ENCODE peak calls at places on chromosome 17, in six cellular contexts. C, V, I, O, P and T are unnamed samples.

GRCh38 chr17:7237266-7237760 is 1.9 kb downstream of the PHF23 start:
- DNase-seq in I (no peak), C (no peak), O (no peak), V (no peak), P (no peak), T (no peak)

GRCh38 chr17:61255609-61256008 is 144.0 kb upstream of the TBX2 start:
- DNase-seq in V (no peak), I (no peak), C (no peak), O (no peak), P (no peak), T (no peak)

GRCh38 chr17:2084766-2085647 is 30.1 kb downstream of the HIC1 start:
- DNase-seq in I (no peak), C (no peak), O (no peak), V (no peak), P (no peak), T (no peak)

GRCh38 chr17:77502626-77503292 is 362.0 kb downstream of the SEC14L1 start:
- DNase-seq in P (no peak), O (no peak), C (no peak), V (no peak), I (no peak), T (no peak)

GRCh38 chr17:58527949-58528348 is 13.5 kb upstream of the MTMR4 start:
- DNase-seq in V (no peak), C (no peak), I (no peak), O (no peak), P (no peak), T (no peak)

GRCh38 chr17:81537343-81537855 is 9.2 kb downstream of the FSCN2 start:
- DNase-seq in C (no peak), O (peak), P (no peak), V (no peak), I (no peak), T (no peak)

GRCh38 chr17:9052921-9053320 is 31.6 kb downstream of the NTN1 start:
- DNase-seq in C (no peak), I (no peak), P (no peak), V (no peak), O (no peak), T (no peak)

GRCh38 chr17:40317345-40317873 is 8.4 kb downstream of the RARA start:
- DNase-seq in C (no peak), V (no peak), O (peak), P (no peak), I (peak), T (no peak)

GRCh38 chr17:3596804-3597464 is 12.3 kb downstream of the TRPV1 start:
- DNase-seq in P (no peak), I (no peak), O (no peak), V (no peak), C (no peak), T (no peak)